ENCODE peak calls at places on chromosome 12, in nine cellular contexts. F is H1, R is sigmoid colon, U is A549, C is adrenal gland, A is body of pancreas, B is HepG2, Q is stomach, N is Peyer's patch. P is an unnamed sample. For H3K4me1, the result is how much of the 10 kb centered on the place peaks cover.

GRCh38 chr12:19529933-19530630 is 90.8 kb downstream of the AEBP2 start:
- DNase-seq in F (no peak), R (no peak), U (no peak), C (no peak), A (no peak), B (no peak), Q (no peak), N (no peak), P (no peak)

GRCh38 chr12:108519558-108519957 is 4.5 kb downstream of the FICD start:
- DNase-seq in F (no peak), R (no peak), U (no peak), C (no peak), A (no peak), B (no peak), Q (no peak), N (no peak), P (no peak)

GRCh38 chr12:6430124-6430989 is 14.4 kb upstream of the CD27 start:
- DNase-seq in F (no peak), R (peak), U (peak), C (peak), A (peak), B (peak), Q (peak), N (peak), P (no peak)

GRCh38 chr12:3913278-3913677 is 40.1 kb upstream of the PARP11 start:
- DNase-seq in F (no peak), R (no peak), U (no peak), C (no peak), A (no peak), B (no peak), Q (no peak), N (no peak), P (no peak)

GRCh38 chr12:108548954-108549521 is 11.9 kb downstream of the SART3 start:
- DNase-seq in F (no peak), R (no peak), U (no peak), C (no peak), A (no peak), B (no peak), Q (no peak), N (no peak), P (no peak)

GRCh38 chr12:76158518-76159321 is 74.2 kb upstream of the NAP1L1 start:
- DNase-seq in F (peak), R (peak), U (peak), C (peak), A (peak), B (peak), Q (peak), N (peak), P (no peak)

GRCh38 chr12:100197486-100197885 is 3.1 kb upstream of the ACTR6 start:
- DNase-seq in F (no peak), R (no peak), U (no peak), C (no peak), A (no peak), B (no peak), Q (no peak), N (no peak), P (no peak)

GRCh38 chr12:42426733-42427132 is 100.8 kb downstream of the PPHLN1 start:
- DNase-seq in F (no peak), R (no peak), U (peak), C (peak), A (no peak), B (no peak), Q (no peak), N (no peak), P (no peak)

GRCh38 chr12:61848893-61849292 is 411.3 kb upstream of the USP15 start:
- DNase-seq in F (no peak), R (no peak), U (no peak), C (no peak), A (no peak), B (no peak), Q (no peak), N (no peak), P (no peak)

GRCh38 chr12:114528766-114529165 is 122.8 kb upstream of the TBX5 start:
- DNase-seq in F (no peak), R (no peak), U (no peak), C (no peak), A (no peak), B (no peak), Q (no peak), N (no peak), P (no peak)

GRCh38 chr12:14408208-14408607 is 42.7 kb downstream of the ATF7IP start:
- DNase-seq in F (no peak), R (no peak), U (no peak), C (no peak), A (no peak), B (no peak), Q (no peak), N (no peak), P (no peak)

GRCh38 chr12:65334534-65334933 is 56.1 kb downstream of the MSRB3 start:
- DNase-seq in F (no peak), R (no peak), U (no peak), C (no peak), A (no peak), B (no peak), Q (no peak), N (no peak), P (no peak)

GRCh38 chr12:109714141-109714912 is 702 bp downstream of the FAM222A start:
- DNase-seq in F (no peak), R (peak), U (peak), C (peak), A (peak), B (peak), Q (peak), N (peak), P (peak)

GRCh38 chr12:50326636-50327284 is 43.4 kb upstream of the LIMA1 start:
- DNase-seq in F (no peak), R (no peak), U (no peak), C (peak), A (peak), B (peak), Q (peak), N (peak), P (no peak)

GRCh38 chr12:57434517-57435223 is at the start of gene INHBC:
- DNase-seq in F (no peak), R (no peak), U (no peak), C (no peak), A (no peak), B (peak), Q (no peak), N (peak), P (no peak)

GRCh38 chr12:85575115-85576096 is 260.8 kb downstream of the RASSF9 start:
- DNase-seq in F (no peak), R (no peak), U (peak), C (peak), A (peak), B (peak), Q (peak), N (peak), P (no peak)

GRCh38 chr12:127728285-127728684 is 538.7 kb upstream of the TMEM132C start:
- DNase-seq in F (no peak), R (no peak), U (no peak), C (no peak), A (no peak), B (no peak), Q (no peak), N (no peak), P (no peak)

GRCh38 chr12:47903927-47904646 is 707 bp downstream of the VDR start:
- DNase-seq in F (no peak), R (peak), U (peak), C (peak), A (peak), B (no peak), Q (peak), N (peak), P (no peak)

GRCh38 chr12:68137278-68137930 is 22.1 kb downstream of the IFNG start:
- DNase-seq in F (no peak), R (no peak), U (no peak), C (no peak), A (no peak), B (no peak), Q (no peak), N (no peak), P (no peak)

GRCh38 chr12:57632898-57633825 is at the start of gene B4GALNT1:
- DNase-seq in F (no peak), R (peak), U (peak), C (peak), A (peak), B (no peak), Q (peak), N (peak), P (no peak)

GRCh38 chr12:55036326-55036725 is 16.6 kb downstream of the NEUROD4 start:
- DNase-seq in F (no peak), R (no peak), U (no peak), C (no peak), A (no peak), B (no peak), Q (no peak), N (no peak), P (no peak)

GRCh38 chr12:125403843-125404242 is 338.6 kb downstream of the AACS start:
- DNase-seq in F (no peak), R (no peak), U (no peak), C (no peak), A (no peak), B (no peak), Q (no peak), N (no peak), P (no peak)

GRCh38 chr12:28498850-28499249 is 308.6 kb downstream of the CCDC91 start:
- DNase-seq in F (no peak), R (no peak), U (no peak), C (no peak), A (no peak), B (no peak), Q (no peak), N (no peak), P (no peak)

GRCh38 chr12:132784580-132784979 is 22.9 kb upstream of the ANKLE2 start:
- DNase-seq in F (no peak), R (no peak), U (no peak), C (no peak), A (no peak), B (no peak), Q (no peak), N (no peak), P (no peak)
- TF ChIP-seq POLR2A in F (no peak), R (no peak), U (no peak), C (no peak), A (no peak), B (peak), Q (no peak), N (no peak), P (no peak)

GRCh38 chr12:32106517-32107366 is at the start of gene BICD1:
- DNase-seq in F (peak), R (peak), U (peak), C (peak), A (peak), B (peak), Q (peak), N (peak), P (peak)
- TF ChIP-seq CTCF in F (peak), R (no peak), U (peak), C (no peak), A (peak), B (peak), Q (peak), N (no peak), P (peak)

GRCh38 chr12:116054280-116054679 is 223.2 kb downstream of the MED13L start:
- DNase-seq in F (no peak), R (no peak), U (no peak), C (no peak), A (no peak), B (no peak), Q (no peak), N (no peak), P (no peak)
- H3K4me1 ChIP-seq in F (under half), R (under half), U (half or more), C (under half), A (under half), B (under half), Q (under half), N (under half), P (under half)

GRCh38 chr12:91606662-91607377 is 424.2 kb upstream of the DCN start:
- DNase-seq in F (no peak), R (no peak), U (no peak), C (no peak), A (no peak), B (no peak), Q (no peak), N (no peak), P (no peak)
- TF ChIP-seq POLR2A in F (no peak), R (no peak), U (no peak), C (no peak), A (no peak), B (no peak), Q (no peak), N (no peak), P (no peak)

GRCh38 chr12:53327435-53328042 is 6.1 kb upstream of the AAAS start:
- DNase-seq in F (no peak), R (no peak), U (peak), C (no peak), A (no peak), B (no peak), Q (no peak), N (no peak), P (no peak)
- TF ChIP-seq CTCF in F (no peak), R (no peak), U (peak), C (peak), A (peak), B (peak), Q (peak), N (peak), P (no peak)

DNA sequence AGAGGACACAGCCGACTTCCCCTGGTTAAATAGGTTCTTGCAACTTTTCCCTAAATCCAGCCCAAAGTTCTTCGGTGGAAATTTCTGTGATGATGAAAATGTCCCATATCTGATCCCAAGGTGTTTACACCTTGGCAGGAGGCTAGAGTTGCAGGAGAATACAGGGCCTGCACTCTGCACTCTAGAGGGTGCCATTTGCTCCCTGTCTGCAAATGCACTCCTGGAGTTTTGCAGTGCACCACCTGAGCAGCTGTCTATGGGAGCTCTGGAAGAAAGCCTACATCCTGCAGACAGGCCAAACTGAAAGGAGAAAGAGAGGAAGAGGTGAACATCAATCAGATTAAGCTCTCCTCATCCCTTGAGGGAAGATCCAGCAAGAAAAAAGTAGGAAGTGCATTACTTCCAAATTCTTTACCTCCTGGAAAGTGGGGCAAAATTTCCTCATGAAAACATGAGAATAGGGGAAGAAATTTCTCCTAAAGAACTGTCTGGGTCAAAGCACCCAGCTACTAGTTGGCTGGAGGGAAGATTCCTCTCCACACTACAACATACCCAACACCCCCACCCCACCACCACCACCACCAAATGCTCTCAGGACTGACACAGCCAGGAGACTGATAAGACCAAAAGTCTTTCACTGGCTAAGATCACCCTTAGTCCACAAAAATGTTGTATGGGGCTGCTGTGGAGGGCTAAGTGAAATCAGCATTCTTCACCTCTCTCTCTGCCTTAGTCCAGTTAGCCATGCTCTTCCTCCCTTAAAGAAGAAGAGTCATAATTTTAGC is 106.4 kb downstream of the NUAK1 start:
- DNase-seq in F (no peak), R (no peak), U (no peak), C (no peak), A (no peak), B (no peak), Q (no peak), N (no peak), P (no peak)
- H3K4me1 ChIP-seq in F (under half), R (under half), U (under half), C (under half), A (under half), B (under half), Q (under half), N (under half), P (under half)

DNA sequence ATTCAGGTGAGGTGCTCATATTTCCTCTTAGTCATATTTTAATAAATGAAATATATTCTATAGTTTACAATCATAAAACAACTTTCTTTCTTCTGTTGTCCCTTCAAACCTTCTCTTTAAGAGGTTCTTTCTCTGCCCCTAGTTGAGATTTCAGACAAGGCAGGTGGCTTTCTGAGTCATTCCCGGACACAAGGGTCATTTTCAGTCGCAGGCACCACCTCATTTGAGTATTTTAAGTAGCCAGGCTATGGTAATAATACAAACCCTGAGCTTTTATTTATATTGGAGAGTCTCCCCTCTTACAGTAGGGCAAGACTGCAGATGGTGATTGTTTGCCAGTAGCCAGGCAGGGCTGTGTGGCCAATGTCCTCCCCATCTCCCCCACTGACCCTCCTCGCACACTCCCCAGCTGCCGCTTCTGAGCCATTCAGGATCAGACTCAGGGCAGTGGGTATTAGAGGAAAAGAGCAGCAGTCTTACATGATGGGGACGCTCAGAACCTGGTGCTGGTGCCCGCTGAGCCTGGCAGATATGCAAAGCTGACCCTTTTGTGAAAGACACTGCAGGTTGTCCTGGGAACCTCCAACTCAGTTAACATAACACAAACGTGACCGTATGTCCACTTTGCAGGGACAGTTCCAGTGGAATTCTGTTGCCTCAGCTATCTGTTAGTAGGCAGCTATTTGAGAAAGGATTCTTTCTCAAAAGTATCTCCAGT is 101.1 kb upstream of the BCL2L14 start:
- DNase-seq in F (no peak), R (no peak), U (no peak), C (no peak), A (no peak), B (no peak), Q (no peak), N (no peak), P (no peak)
- TF ChIP-seq POLR2A in F (no peak), R (no peak), U (no peak), C (no peak), A (no peak), B (no peak), Q (no peak), N (no peak), P (no peak)

DNA sequence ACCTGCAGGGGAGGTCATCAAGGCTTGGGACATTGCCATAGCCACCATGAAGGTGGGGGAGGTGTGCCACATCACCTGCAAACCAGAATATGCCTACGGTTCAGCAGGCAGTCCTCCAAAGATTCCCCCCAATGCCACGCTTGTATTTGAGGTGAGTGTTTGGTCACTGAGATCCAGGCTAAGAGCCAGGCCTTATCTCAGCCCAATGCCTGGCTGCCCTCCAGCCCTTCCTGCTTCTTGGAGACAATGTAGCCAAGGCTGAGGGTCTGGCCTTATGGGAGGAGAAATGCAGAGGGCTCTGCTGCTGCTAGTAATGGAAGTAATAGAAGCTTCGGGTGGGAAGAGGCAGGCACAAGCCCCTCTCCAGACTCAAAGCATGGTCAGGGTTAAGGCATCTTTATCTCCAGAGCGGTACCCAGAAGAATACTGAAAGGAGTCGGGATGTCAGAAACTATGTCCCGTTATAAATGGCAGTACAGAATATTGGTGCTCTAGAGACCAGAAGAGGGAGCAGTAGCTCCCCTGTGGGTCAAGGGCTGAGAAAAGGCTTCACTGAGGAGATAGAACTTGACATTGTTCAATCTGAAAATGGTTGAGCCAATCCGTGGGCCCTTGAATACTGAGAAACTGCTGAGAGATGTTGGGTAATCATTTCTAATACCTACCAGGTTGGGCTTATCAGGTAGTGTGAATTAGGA is 3.1 kb downstream of the FKBP4 start:
- DNase-seq in F (no peak), R (no peak), U (no peak), C (peak), A (peak), B (no peak), Q (peak), N (no peak), P (no peak)
- TF ChIP-seq CTCF in F (no peak), R (no peak), U (peak), C (no peak), A (no peak), B (peak), Q (no peak), N (no peak), P (no peak)

GRCh38 chr12:118136559-118137003 is 657 bp downstream of the PEBP1 start:
- DNase-seq in F (no peak), R (peak), U (peak), C (peak), A (peak), B (peak), Q (peak), N (peak), P (peak)
- H3K4me1 ChIP-seq in F (under half), R (under half), U (under half), C (half or more), A (half or more), B (half or more), Q (under half), N (under half), P (under half)

GRCh38 chr12:9064815-9065606 is 50.7 kb downstream of the A2M start:
- DNase-seq in F (peak), R (peak), U (peak), C (peak), A (peak), B (peak), Q (peak), N (peak), P (no peak)
- TF ChIP-seq POLR2A in F (peak), R (peak), U (peak), C (peak), A (peak), B (peak), Q (no peak), N (peak), P (peak)

P was measured in esophagus squamous epithelium.